ENCODE peak calls at places on chromosomes 6 and 20, in seven cellular contexts. One of them, this sample, is unnamed.

GRCh38 chr6:2989332-2990178 is 10.1 kb upstream of the NQO2 start:
- DNase-seq in hepatocyte: peak
- DNase-seq in transverse colon: peak
- DNase-seq in dorsolateral prefrontal cortex: peak
- DNase-seq in CD4-positive, alpha-beta T cell: peak
- DNase-seq in activated B cell treated with CpG ODN at 0.5 μM for 24 hours: peak
- DNase-seq in OCI-LY7: peak
- DNase-seq in this sample: peak

GRCh38 chr6:121912905-121913304 is 477.5 kb downstream of the GJA1 start:
- DNase-seq in transverse colon: no peak
- DNase-seq in hepatocyte: no peak
- DNase-seq in dorsolateral prefrontal cortex: no peak
- DNase-seq in CD4-positive, alpha-beta T cell: no peak
- DNase-seq in activated B cell treated with CpG ODN at 0.5 μM for 24 hours: no peak
- DNase-seq in OCI-LY7: no peak
- DNase-seq in this sample: no peak

GRCh38 chr6:55198708-55199107 is 24.4 kb downstream of the HCRTR2 start:
- DNase-seq in CD4-positive, alpha-beta T cell: no peak
- DNase-seq in hepatocyte: no peak
- DNase-seq in OCI-LY7: no peak
- DNase-seq in transverse colon: no peak
- DNase-seq in activated B cell treated with CpG ODN at 0.5 μM for 24 hours: no peak
- DNase-seq in dorsolateral prefrontal cortex: no peak
- DNase-seq in this sample: no peak

GRCh38 chr20:5680227-5680626 is 70.0 kb upstream of the SHLD1 start:
- DNase-seq in activated B cell treated with CpG ODN at 0.5 μM for 24 hours: no peak
- DNase-seq in hepatocyte: no peak
- DNase-seq in dorsolateral prefrontal cortex: no peak
- DNase-seq in CD4-positive, alpha-beta T cell: no peak
- DNase-seq in OCI-LY7: no peak
- DNase-seq in transverse colon: no peak
- DNase-seq in this sample: no peak

GRCh38 chr6:157087974-157088373 is 235.3 kb downstream of the TMEM242 start:
- DNase-seq in transverse colon: no peak
- DNase-seq in dorsolateral prefrontal cortex: no peak
- DNase-seq in CD4-positive, alpha-beta T cell: no peak
- DNase-seq in activated B cell treated with CpG ODN at 0.5 μM for 24 hours: no peak
- DNase-seq in hepatocyte: no peak
- DNase-seq in OCI-LY7: no peak
- DNase-seq in this sample: no peak

GRCh38 chr20:52340036-52340634 is 148.6 kb upstream of the ZFP64 start:
- DNase-seq in hepatocyte: no peak
- DNase-seq in CD4-positive, alpha-beta T cell: no peak
- DNase-seq in dorsolateral prefrontal cortex: no peak
- DNase-seq in activated B cell treated with CpG ODN at 0.5 μM for 24 hours: no peak
- DNase-seq in transverse colon: no peak
- DNase-seq in OCI-LY7: no peak
- DNase-seq in this sample: no peak

GRCh38 chr6:17101422-17102257 is at the start of gene STMND1:
- DNase-seq in CD4-positive, alpha-beta T cell: no peak
- DNase-seq in activated B cell treated with CpG ODN at 0.5 μM for 24 hours: no peak
- DNase-seq in OCI-LY7: no peak
- DNase-seq in transverse colon: peak
- DNase-seq in dorsolateral prefrontal cortex: no peak
- DNase-seq in hepatocyte: peak
- DNase-seq in this sample: no peak

GRCh38 chr6:344816-345340 is 46.7 kb upstream of the IRF4 start:
- DNase-seq in activated B cell treated with CpG ODN at 0.5 μM for 24 hours: no peak
- DNase-seq in hepatocyte: no peak
- DNase-seq in OCI-LY7: no peak
- DNase-seq in transverse colon: no peak
- DNase-seq in dorsolateral prefrontal cortex: no peak
- DNase-seq in CD4-positive, alpha-beta T cell: no peak
- DNase-seq in this sample: no peak

GRCh38 chr6:63634630-63635029 is 972 bp upstream of the PHF3 start:
- DNase-seq in dorsolateral prefrontal cortex: no peak
- DNase-seq in CD4-positive, alpha-beta T cell: no peak
- DNase-seq in OCI-LY7: peak
- DNase-seq in transverse colon: no peak
- DNase-seq in hepatocyte: peak
- DNase-seq in activated B cell treated with CpG ODN at 0.5 μM for 24 hours: no peak
- DNase-seq in this sample: no peak

GRCh38 chr20:62734881-62735280 is 26.2 kb downstream of the NTSR1 start:
- DNase-seq in OCI-LY7: no peak
- DNase-seq in transverse colon: peak
- DNase-seq in dorsolateral prefrontal cortex: peak
- DNase-seq in activated B cell treated with CpG ODN at 0.5 μM for 24 hours: no peak
- DNase-seq in CD4-positive, alpha-beta T cell: no peak
- DNase-seq in hepatocyte: no peak
- DNase-seq in this sample: no peak

GRCh38 chr6:151242420-151242841 is 2.7 kb downstream of the AKAP12 start:
- DNase-seq in activated B cell treated with CpG ODN at 0.5 μM for 24 hours: no peak
- DNase-seq in transverse colon: no peak
- DNase-seq in dorsolateral prefrontal cortex: no peak
- DNase-seq in CD4-positive, alpha-beta T cell: no peak
- DNase-seq in OCI-LY7: no peak
- DNase-seq in hepatocyte: no peak
- DNase-seq in this sample: no peak

GRCh38 chr6:42091718-42092023 is 41.3 kb downstream of the TAF8 start:
- DNase-seq in dorsolateral prefrontal cortex: no peak
- DNase-seq in OCI-LY7: no peak
- DNase-seq in hepatocyte: no peak
- DNase-seq in CD4-positive, alpha-beta T cell: no peak
- DNase-seq in activated B cell treated with CpG ODN at 0.5 μM for 24 hours: no peak
- DNase-seq in transverse colon: no peak
- DNase-seq in this sample: no peak

GRCh38 chr6:12973302-12973865 is 256.8 kb downstream of the PHACTR1 start:
- DNase-seq in hepatocyte: no peak
- DNase-seq in dorsolateral prefrontal cortex: no peak
- DNase-seq in OCI-LY7: no peak
- DNase-seq in activated B cell treated with CpG ODN at 0.5 μM for 24 hours: no peak
- DNase-seq in transverse colon: no peak
- DNase-seq in CD4-positive, alpha-beta T cell: no peak
- DNase-seq in this sample: no peak

GRCh38 chr20:23397961-23398360 is 23.3 kb downstream of the NAPB start:
- DNase-seq in OCI-LY7: no peak
- DNase-seq in dorsolateral prefrontal cortex: no peak
- DNase-seq in hepatocyte: no peak
- DNase-seq in CD4-positive, alpha-beta T cell: no peak
- DNase-seq in activated B cell treated with CpG ODN at 0.5 μM for 24 hours: no peak
- DNase-seq in transverse colon: no peak
- DNase-seq in this sample: no peak

GRCh38 chr20:16574656-16575355 is 1.6 kb upstream of the KIF16B start:
- DNase-seq in activated B cell treated with CpG ODN at 0.5 μM for 24 hours: peak
- DNase-seq in hepatocyte: peak
- DNase-seq in dorsolateral prefrontal cortex: peak
- DNase-seq in transverse colon: peak
- DNase-seq in OCI-LY7: peak
- DNase-seq in CD4-positive, alpha-beta T cell: peak
- DNase-seq in this sample: peak

GRCh38 chr6:53115741-53116140 is 32.9 kb downstream of the GCM1 start:
- DNase-seq in hepatocyte: no peak
- DNase-seq in CD4-positive, alpha-beta T cell: no peak
- DNase-seq in activated B cell treated with CpG ODN at 0.5 μM for 24 hours: no peak
- DNase-seq in transverse colon: no peak
- DNase-seq in OCI-LY7: no peak
- DNase-seq in dorsolateral prefrontal cortex: no peak
- DNase-seq in this sample: no peak

GRCh38 chr6:75334266-75335040 is 49.9 kb upstream of the TMEM30A start:
- DNase-seq in transverse colon: no peak
- DNase-seq in CD4-positive, alpha-beta T cell: no peak
- DNase-seq in activated B cell treated with CpG ODN at 0.5 μM for 24 hours: no peak
- DNase-seq in dorsolateral prefrontal cortex: no peak
- DNase-seq in OCI-LY7: no peak
- DNase-seq in hepatocyte: peak
- DNase-seq in this sample: no peak

GRCh38 chr6:42550277-42550676 is 13.6 kb upstream of the UBR2 start:
- DNase-seq in hepatocyte: no peak
- DNase-seq in OCI-LY7: no peak
- DNase-seq in CD4-positive, alpha-beta T cell: no peak
- DNase-seq in transverse colon: no peak
- DNase-seq in activated B cell treated with CpG ODN at 0.5 μM for 24 hours: no peak
- DNase-seq in dorsolateral prefrontal cortex: no peak
- DNase-seq in this sample: no peak

GRCh38 chr6:100209323-100210137 is 215.5 kb upstream of the MCHR2 start:
- DNase-seq in activated B cell treated with CpG ODN at 0.5 μM for 24 hours: no peak
- DNase-seq in hepatocyte: no peak
- DNase-seq in CD4-positive, alpha-beta T cell: no peak
- DNase-seq in OCI-LY7: no peak
- DNase-seq in transverse colon: no peak
- DNase-seq in dorsolateral prefrontal cortex: no peak
- DNase-seq in this sample: no peak

GRCh38 chr6:55980627-55981211 is 105.3 kb upstream of the BMP5 start:
- DNase-seq in CD4-positive, alpha-beta T cell: no peak
- DNase-seq in hepatocyte: peak
- DNase-seq in OCI-LY7: peak
- DNase-seq in activated B cell treated with CpG ODN at 0.5 μM for 24 hours: no peak
- DNase-seq in transverse colon: no peak
- DNase-seq in dorsolateral prefrontal cortex: no peak
- DNase-seq in this sample: peak

GRCh38 chr20:6074145-6074561 is 20.3 kb upstream of the LRRN4 start:
- DNase-seq in dorsolateral prefrontal cortex: no peak
- DNase-seq in transverse colon: no peak
- DNase-seq in CD4-positive, alpha-beta T cell: no peak
- DNase-seq in activated B cell treated with CpG ODN at 0.5 μM for 24 hours: no peak
- DNase-seq in hepatocyte: peak
- DNase-seq in OCI-LY7: peak
- DNase-seq in this sample: no peak

GRCh38 chr20:53530440-53530839 is 63.2 kb downstream of the ZNF217 start:
- DNase-seq in activated B cell treated with CpG ODN at 0.5 μM for 24 hours: no peak
- DNase-seq in OCI-LY7: no peak
- DNase-seq in dorsolateral prefrontal cortex: no peak
- DNase-seq in CD4-positive, alpha-beta T cell: no peak
- DNase-seq in transverse colon: no peak
- DNase-seq in hepatocyte: no peak
- DNase-seq in this sample: no peak

GRCh38 chr6:119313937-119314893 is 35.3 kb downstream of the MAN1A1 start:
- DNase-seq in transverse colon: peak
- DNase-seq in hepatocyte: no peak
- DNase-seq in activated B cell treated with CpG ODN at 0.5 μM for 24 hours: peak
- DNase-seq in OCI-LY7: no peak
- DNase-seq in CD4-positive, alpha-beta T cell: no peak
- DNase-seq in dorsolateral prefrontal cortex: no peak
- DNase-seq in this sample: no peak

GRCh38 chr6:159105716-159106115 is 60.9 kb upstream of the TAGAP start:
- DNase-seq in transverse colon: no peak
- DNase-seq in CD4-positive, alpha-beta T cell: no peak
- DNase-seq in dorsolateral prefrontal cortex: no peak
- DNase-seq in activated B cell treated with CpG ODN at 0.5 μM for 24 hours: no peak
- DNase-seq in OCI-LY7: no peak
- DNase-seq in hepatocyte: no peak
- DNase-seq in this sample: no peak

GRCh38 chr6:168774381-168774780 is 333.4 kb downstream of the SMOC2 start:
- DNase-seq in CD4-positive, alpha-beta T cell: no peak
- DNase-seq in OCI-LY7: no peak
- DNase-seq in transverse colon: no peak
- DNase-seq in activated B cell treated with CpG ODN at 0.5 μM for 24 hours: no peak
- DNase-seq in dorsolateral prefrontal cortex: no peak
- DNase-seq in hepatocyte: no peak
- DNase-seq in this sample: no peak

GRCh38 chr6:133245033-133245903 is 4.1 kb downstream of the EYA4 start:
- DNase-seq in hepatocyte: no peak
- DNase-seq in CD4-positive, alpha-beta T cell: no peak
- DNase-seq in activated B cell treated with CpG ODN at 0.5 μM for 24 hours: no peak
- DNase-seq in transverse colon: no peak
- DNase-seq in OCI-LY7: no peak
- DNase-seq in dorsolateral prefrontal cortex: no peak
- DNase-seq in this sample: no peak

GRCh38 chr6:167398214-167399050 is 73.5 kb downstream of the TTLL2 start:
- DNase-seq in dorsolateral prefrontal cortex: no peak
- DNase-seq in CD4-positive, alpha-beta T cell: no peak
- DNase-seq in OCI-LY7: no peak
- DNase-seq in hepatocyte: peak
- DNase-seq in activated B cell treated with CpG ODN at 0.5 μM for 24 hours: no peak
- DNase-seq in transverse colon: no peak
- DNase-seq in this sample: no peak

GRCh38 chr6:22318404-22318803 is 21.6 kb upstream of the PRL start:
- DNase-seq in dorsolateral prefrontal cortex: no peak
- DNase-seq in OCI-LY7: no peak
- DNase-seq in transverse colon: no peak
- DNase-seq in hepatocyte: no peak
- DNase-seq in CD4-positive, alpha-beta T cell: no peak
- DNase-seq in activated B cell treated with CpG ODN at 0.5 μM for 24 hours: no peak
- DNase-seq in this sample: no peak

GRCh38 chr20:10611357-10611756 is 62.4 kb downstream of the JAG1 start:
- DNase-seq in dorsolateral prefrontal cortex: no peak
- DNase-seq in activated B cell treated with CpG ODN at 0.5 μM for 24 hours: no peak
- DNase-seq in OCI-LY7: peak
- DNase-seq in CD4-positive, alpha-beta T cell: no peak
- DNase-seq in transverse colon: peak
- DNase-seq in hepatocyte: peak
- DNase-seq in this sample: no peak
- TF ChIP-seq CTCF in dorsolateral prefrontal cortex: peak
- TF ChIP-seq CTCF in activated B cell treated with CpG ODN at 0.5 μM for 24 hours: no peak
- TF ChIP-seq CTCF in OCI-LY7: peak
- TF ChIP-seq CTCF in CD4-positive, alpha-beta T cell: no peak
- TF ChIP-seq CTCF in transverse colon: peak
- TF ChIP-seq CTCF in hepatocyte: peak
- TF ChIP-seq CTCF in this sample: peak

GRCh38 chr6:142853244-142854180 is 91.5 kb downstream of the HIVEP2 start:
- DNase-seq in hepatocyte: no peak
- DNase-seq in CD4-positive, alpha-beta T cell: no peak
- DNase-seq in transverse colon: peak
- DNase-seq in OCI-LY7: peak
- DNase-seq in dorsolateral prefrontal cortex: no peak
- DNase-seq in activated B cell treated with CpG ODN at 0.5 μM for 24 hours: no peak
- DNase-seq in this sample: no peak
- TF ChIP-seq CTCF in hepatocyte: no peak
- TF ChIP-seq CTCF in CD4-positive, alpha-beta T cell: no peak
- TF ChIP-seq CTCF in transverse colon: no peak
- TF ChIP-seq CTCF in OCI-LY7: no peak
- TF ChIP-seq CTCF in dorsolateral prefrontal cortex: no peak
- TF ChIP-seq CTCF in activated B cell treated with CpG ODN at 0.5 μM for 24 hours: no peak
- TF ChIP-seq CTCF in this sample: no peak

GRCh38 chr20:58852559-58853271 is at the start of gene GNAS:
- DNase-seq in hepatocyte: peak
- DNase-seq in OCI-LY7: peak
- DNase-seq in transverse colon: peak
- DNase-seq in activated B cell treated with CpG ODN at 0.5 μM for 24 hours: peak
- DNase-seq in dorsolateral prefrontal cortex: peak
- DNase-seq in CD4-positive, alpha-beta T cell: peak
- DNase-seq in this sample: peak
- TF ChIP-seq CTCF in hepatocyte: peak
- TF ChIP-seq CTCF in OCI-LY7: peak
- TF ChIP-seq CTCF in transverse colon: peak
- TF ChIP-seq CTCF in activated B cell treated with CpG ODN at 0.5 μM for 24 hours: no peak
- TF ChIP-seq CTCF in dorsolateral prefrontal cortex: peak
- TF ChIP-seq CTCF in CD4-positive, alpha-beta T cell: peak
- TF ChIP-seq CTCF in this sample: peak

DNA sequence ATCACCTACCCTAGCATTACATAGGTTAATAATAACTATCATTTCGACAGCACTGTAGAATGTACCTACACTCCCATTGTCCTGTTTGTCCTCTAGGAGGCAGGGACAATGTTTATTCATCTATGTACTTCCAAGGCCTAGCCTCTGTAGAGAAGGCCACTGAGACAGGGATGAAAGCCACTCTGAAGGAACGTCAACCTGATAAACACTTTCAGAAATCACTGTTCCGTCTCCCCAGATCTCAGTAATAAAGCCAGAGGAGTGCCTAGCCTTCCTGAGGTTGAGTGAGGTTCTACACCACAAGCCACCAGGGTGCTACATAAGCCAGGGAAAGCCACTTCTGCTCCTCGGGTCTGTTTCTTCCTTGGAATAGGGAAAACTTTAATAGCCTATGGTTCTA is 44.8 kb downstream of the POPDC3 start:
- DNase-seq in hepatocyte: no peak
- DNase-seq in activated B cell treated with CpG ODN at 0.5 μM for 24 hours: no peak
- DNase-seq in dorsolateral prefrontal cortex: no peak
- DNase-seq in CD4-positive, alpha-beta T cell: no peak
- DNase-seq in transverse colon: no peak
- DNase-seq in OCI-LY7: no peak
- DNase-seq in this sample: no peak
- TF ChIP-seq CTCF in hepatocyte: peak
- TF ChIP-seq CTCF in activated B cell treated with CpG ODN at 0.5 μM for 24 hours: no peak
- TF ChIP-seq CTCF in dorsolateral prefrontal cortex: peak
- TF ChIP-seq CTCF in CD4-positive, alpha-beta T cell: no peak
- TF ChIP-seq CTCF in transverse colon: no peak
- TF ChIP-seq CTCF in OCI-LY7: no peak
- TF ChIP-seq CTCF in this sample: peak

This sample was measured in progenitor cell of endocrine pancreas.